ENCODE peak calls at places on chromosomes 12 and 14, in six cellular contexts. One of them, this sample, is unnamed.

GRCh38 chr12:26987634-26988424 is 26.4 kb downstream of the TM7SF3 start:
- DNase-seq in SK-N-SH: no peak
- DNase-seq in K562: peak; percentile 27
- DNase-seq in H1: no peak
- DNase-seq in GM12878: no peak
- DNase-seq in HepG2: no peak
- DNase-seq in this sample: peak; percentile 59

GRCh38 chr12:129208566-129208965 is 355.3 kb downstream of the GLT1D1 start:
- DNase-seq in HepG2: no peak
- DNase-seq in SK-N-SH: no peak
- DNase-seq in K562: no peak
- DNase-seq in GM12878: no peak
- DNase-seq in H1: no peak
- DNase-seq in this sample: no peak

GRCh38 chr12:66035289-66035961 is 95.1 kb downstream of the LLPH start:
- DNase-seq in H1: no peak
- DNase-seq in GM12878: no peak
- DNase-seq in SK-N-SH: no peak
- DNase-seq in HepG2: peak; percentile 42
- DNase-seq in K562: peak; percentile 34
- DNase-seq in this sample: no peak

GRCh38 chr12:125050446-125050845 is 14.8 kb upstream of the AACS start:
- DNase-seq in K562: no peak
- DNase-seq in SK-N-SH: no peak
- DNase-seq in HepG2: no peak
- DNase-seq in H1: no peak
- DNase-seq in GM12878: no peak
- DNase-seq in this sample: no peak

GRCh38 chr12:19131020-19131431 is 1.5 kb downstream of the PLEKHA5 start:
- DNase-seq in SK-N-SH: peak; percentile 35
- DNase-seq in H1: no peak
- DNase-seq in HepG2: peak; percentile 41
- DNase-seq in K562: peak; percentile 48
- DNase-seq in GM12878: no peak
- DNase-seq in this sample: no peak

GRCh38 chr14:105944632-105945610 is 418.5 kb downstream of the TMEM121 start:
- DNase-seq in SK-N-SH: peak; percentile 85
- DNase-seq in H1: no peak
- DNase-seq in K562: peak; percentile 70
- DNase-seq in GM12878: no peak
- DNase-seq in HepG2: peak; percentile 67
- DNase-seq in this sample: peak; percentile 57

GRCh38 chr12:113005759-113006158 is 27.4 kb downstream of the OAS2 start:
- DNase-seq in SK-N-SH: peak; percentile 40
- DNase-seq in HepG2: no peak
- DNase-seq in GM12878: no peak
- DNase-seq in H1: no peak
- DNase-seq in K562: peak; percentile 21
- DNase-seq in this sample: no peak

GRCh38 chr14:72744416-72745120 is 149.3 kb downstream of the DPF3 start:
- DNase-seq in GM12878: no peak
- DNase-seq in K562: no peak
- DNase-seq in H1: no peak
- DNase-seq in SK-N-SH: no peak
- DNase-seq in HepG2: no peak
- DNase-seq in this sample: no peak

GRCh38 chr12:5661820-5662219 is 229.9 kb downstream of the NTF3 start:
- DNase-seq in GM12878: no peak
- DNase-seq in K562: no peak
- DNase-seq in HepG2: no peak
- DNase-seq in SK-N-SH: no peak
- DNase-seq in H1: no peak
- DNase-seq in this sample: no peak

GRCh38 chr12:51318846-51319570 is 5.0 kb downstream of the BIN2 start:
- DNase-seq in H1: no peak
- DNase-seq in K562: no peak
- DNase-seq in GM12878: peak; percentile 59
- DNase-seq in HepG2: no peak
- DNase-seq in SK-N-SH: no peak
- DNase-seq in this sample: peak; percentile 90

GRCh38 chr14:88106377-88106776 is 101.4 kb downstream of the GPR65 start:
- DNase-seq in K562: no peak
- DNase-seq in SK-N-SH: no peak
- DNase-seq in H1: no peak
- DNase-seq in HepG2: no peak
- DNase-seq in GM12878: no peak
- DNase-seq in this sample: no peak

GRCh38 chr12:106235770-106236169 is 12.1 kb downstream of the CKAP4 start:
- DNase-seq in K562: no peak
- DNase-seq in GM12878: no peak
- DNase-seq in H1: no peak
- DNase-seq in SK-N-SH: no peak
- DNase-seq in HepG2: no peak
- DNase-seq in this sample: no peak

GRCh38 chr14:91084516-91084915 is 24.1 kb upstream of the RPS6KA5 start:
- DNase-seq in GM12878: no peak
- DNase-seq in SK-N-SH: no peak
- DNase-seq in HepG2: no peak
- DNase-seq in H1: no peak
- DNase-seq in K562: no peak
- DNase-seq in this sample: no peak

GRCh38 chr14:77376380-77376770 is 519 bp downstream of the TMED8 start:
- DNase-seq in K562: peak; percentile 12
- DNase-seq in SK-N-SH: peak; percentile 69
- DNase-seq in HepG2: no peak
- DNase-seq in H1: no peak
- DNase-seq in GM12878: no peak
- DNase-seq in this sample: no peak

GRCh38 chr12:21764950-21765349 is 9.6 kb downstream of the KCNJ8 start:
- DNase-seq in GM12878: no peak
- DNase-seq in K562: no peak
- DNase-seq in SK-N-SH: peak; percentile 41
- DNase-seq in H1: no peak
- DNase-seq in HepG2: no peak
- DNase-seq in this sample: no peak

GRCh38 chr14:56120091-56120632 is 2.0 kb downstream of the PELI2 start:
- DNase-seq in GM12878: no peak
- DNase-seq in K562: no peak
- DNase-seq in HepG2: no peak
- DNase-seq in SK-N-SH: peak; percentile 15
- DNase-seq in H1: no peak
- DNase-seq in this sample: peak; percentile 25

GRCh38 chr14:35932659-35933159 is 106.6 kb downstream of the BRMS1L start:
- DNase-seq in H1: no peak
- DNase-seq in SK-N-SH: no peak
- DNase-seq in HepG2: no peak
- DNase-seq in GM12878: peak; percentile 47
- DNase-seq in K562: no peak
- DNase-seq in this sample: no peak

DNA sequence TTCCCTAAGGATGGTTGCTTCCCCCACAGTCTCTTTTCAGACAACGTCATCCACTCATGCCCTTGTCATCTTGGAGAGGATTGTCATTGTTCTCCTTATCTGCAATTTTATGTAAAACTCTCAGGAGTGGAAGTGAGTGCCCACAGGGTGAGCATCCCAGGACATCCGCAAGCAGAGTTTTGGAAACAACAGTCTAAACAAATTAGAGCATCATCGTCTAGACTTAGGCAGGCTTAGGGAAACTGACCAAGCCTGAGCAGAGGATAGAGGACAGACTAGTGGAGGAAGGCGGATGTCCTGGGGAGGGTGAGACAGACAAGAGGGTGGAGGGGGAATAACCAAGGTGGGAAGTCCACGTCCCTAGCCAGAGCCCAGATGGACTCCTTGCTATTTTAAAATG is 63.7 kb upstream of the BDKRB2 start:
- DNase-seq in HepG2: no peak
- DNase-seq in K562: no peak
- DNase-seq in H1: no peak
- DNase-seq in SK-N-SH: no peak
- DNase-seq in GM12878: no peak
- DNase-seq in this sample: no peak
- TF ChIP-seq POLR2AphosphoS5 in HepG2: no peak
- TF ChIP-seq POLR2AphosphoS5 in K562: no peak
- TF ChIP-seq POLR2AphosphoS5 in H1: no peak
- TF ChIP-seq POLR2AphosphoS5 in SK-N-SH: no peak
- TF ChIP-seq POLR2AphosphoS5 in GM12878: no peak
- TF ChIP-seq POLR2AphosphoS5 in this sample: no peak

GRCh38 chr12:70005864-70006618 is 181.0 kb downstream of the MYRFL start:
- DNase-seq in K562: no peak
- DNase-seq in HepG2: no peak
- DNase-seq in GM12878: no peak
- DNase-seq in H1: no peak
- DNase-seq in SK-N-SH: no peak
- DNase-seq in this sample: no peak
- H3K27ac ChIP-seq in K562: no peak overlapping the region
- H3K27ac ChIP-seq in HepG2: no peak overlapping the region
- H3K27ac ChIP-seq in GM12878: no peak overlapping the region
- H3K27ac ChIP-seq in H1: no peak overlapping the region
- H3K27ac ChIP-seq in SK-N-SH: no peak overlapping the region
- H3K27ac ChIP-seq in this sample: no peak overlapping the region

DNA sequence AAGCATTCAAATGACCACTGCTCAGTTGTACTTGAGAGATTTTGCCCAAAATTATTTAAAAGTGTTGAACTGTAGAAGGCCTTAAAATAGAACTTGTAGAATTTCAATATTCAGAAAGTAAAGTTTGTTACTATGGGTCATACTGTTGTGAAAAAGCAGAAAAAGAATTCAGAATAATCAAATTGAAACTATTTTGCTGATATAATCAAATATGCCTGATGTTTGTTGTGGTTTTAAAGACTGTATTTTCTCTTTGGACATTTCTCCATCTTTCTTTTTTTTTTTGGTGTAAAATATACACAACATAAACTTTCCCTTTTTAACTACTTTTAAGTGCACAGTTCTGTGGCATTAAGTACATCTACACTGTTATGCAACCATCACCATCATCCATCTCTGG is 374.7 kb downstream of the APAF1 start:
- DNase-seq in HepG2: no peak
- DNase-seq in GM12878: no peak
- DNase-seq in K562: no peak
- DNase-seq in SK-N-SH: no peak
- DNase-seq in H1: no peak
- DNase-seq in this sample: no peak
- TF ChIP-seq GABPA in HepG2: no peak
- TF ChIP-seq GABPA in GM12878: no peak
- TF ChIP-seq GABPA in K562: no peak
- TF ChIP-seq GABPA in SK-N-SH: no peak
- TF ChIP-seq GABPA in H1: no peak
- TF ChIP-seq GABPA in this sample: no peak

GRCh38 chr12:16437281-16437816 is 89.9 kb downstream of the MGST1 start:
- DNase-seq in HepG2: no peak
- DNase-seq in SK-N-SH: no peak
- DNase-seq in H1: no peak
- DNase-seq in GM12878: no peak
- DNase-seq in K562: no peak
- DNase-seq in this sample: no peak

GRCh38 chr12:16437926-16438325 is 90.5 kb downstream of the MGST1 start:
- DNase-seq in SK-N-SH: no peak
- DNase-seq in H1: no peak
- DNase-seq in GM12878: no peak
- DNase-seq in K562: no peak
- DNase-seq in HepG2: no peak
- DNase-seq in this sample: no peak

DNA sequence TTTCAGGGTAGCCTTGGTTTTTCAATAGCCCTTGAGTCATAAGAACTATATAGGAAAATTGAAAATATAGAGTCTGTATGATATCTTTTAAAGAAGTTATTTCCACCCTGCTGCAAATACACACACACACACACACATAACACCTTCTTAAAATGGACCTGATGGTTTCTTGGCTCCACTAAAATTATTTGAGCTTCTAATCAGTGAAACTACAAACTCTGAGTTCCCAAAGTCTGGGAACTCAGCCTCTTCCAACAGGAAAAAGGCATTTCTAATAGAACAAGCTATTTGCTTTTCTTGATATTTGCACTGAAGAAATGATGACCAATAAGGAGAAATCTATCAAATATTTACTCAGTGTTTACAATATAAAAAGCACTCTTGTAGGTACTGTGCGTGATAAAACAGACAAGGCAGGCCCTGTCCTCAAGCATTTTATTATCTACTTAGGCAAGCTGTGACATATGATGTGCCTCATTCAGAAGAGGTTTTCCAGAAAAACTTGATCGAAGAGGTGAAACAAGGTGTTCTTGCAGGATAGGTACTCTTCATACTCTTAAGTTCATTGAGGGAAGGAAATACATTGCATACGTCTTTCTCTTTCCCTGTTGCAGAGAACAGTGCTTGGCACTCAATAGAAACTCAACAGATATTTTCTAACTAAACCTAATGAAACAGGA is 88.6 kb downstream of the MGST1 start:
- DNase-seq in K562: no peak
- DNase-seq in H1: no peak
- DNase-seq in GM12878: no peak
- DNase-seq in HepG2: no peak
- DNase-seq in SK-N-SH: no peak
- DNase-seq in this sample: no peak
- TF ChIP-seq POLR2AphosphoS5 in K562: no peak
- TF ChIP-seq POLR2AphosphoS5 in H1: no peak
- TF ChIP-seq POLR2AphosphoS5 in GM12878: no peak
- TF ChIP-seq POLR2AphosphoS5 in HepG2: no peak
- TF ChIP-seq POLR2AphosphoS5 in SK-N-SH: no peak
- TF ChIP-seq POLR2AphosphoS5 in this sample: no peak

DNA sequence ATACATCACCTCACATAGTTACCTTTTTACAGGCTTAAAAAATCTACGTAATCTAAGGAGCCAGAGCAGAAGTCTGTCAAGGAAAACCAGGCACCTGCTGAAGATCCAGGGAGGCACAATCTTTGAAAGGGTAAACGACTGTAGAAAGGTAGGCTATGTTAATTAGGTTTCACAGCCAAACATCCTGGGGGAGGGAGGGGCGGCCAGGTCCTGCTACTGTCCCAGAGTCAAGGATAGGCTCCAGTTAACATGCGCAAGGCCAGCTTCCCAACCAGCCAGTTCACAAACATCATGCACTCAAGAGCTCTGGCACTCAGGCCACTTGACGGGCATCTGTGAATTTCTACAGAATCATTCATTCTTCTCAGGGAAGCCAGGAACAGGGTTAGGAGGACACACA is 22.9 kb downstream of the NIN start:
- DNase-seq in HepG2: no peak
- DNase-seq in SK-N-SH: no peak
- DNase-seq in K562: no peak
- DNase-seq in H1: no peak
- DNase-seq in GM12878: no peak
- DNase-seq in this sample: no peak
- H3K27ac ChIP-seq in HepG2: no peak overlapping the region
- H3K27ac ChIP-seq in SK-N-SH: no peak overlapping the region
- H3K27ac ChIP-seq in K562: no peak overlapping the region
- H3K27ac ChIP-seq in H1: no peak overlapping the region
- H3K27ac ChIP-seq in GM12878: no peak overlapping the region
- H3K27ac ChIP-seq in this sample: no peak overlapping the region

This sample was measured in HL-60.